ENCODE peak calls at places on chromosomes 7 and 10, in six cellular contexts. X, D, A, P, N and C are unnamed samples.

GRCh38 chr7:138935438-138936079 is 45.6 kb downstream of the KIAA1549 start:
- DNase-seq in X (peak), D (peak), A (no peak), P (peak), N (peak), C (peak)

GRCh38 chr10:67772894-67773511 is 65.0 kb downstream of the DNAJC12 start:
- DNase-seq in X (no peak), D (no peak), A (no peak), P (no peak), N (no peak), C (no peak)

GRCh38 chr10:110547139-110547761 is 20.2 kb upstream of the SMC3 start:
- DNase-seq in X (no peak), D (no peak), A (no peak), P (no peak), N (peak), C (peak)

GRCh38 chr7:149776848-149777407 is 3.5 kb upstream of the ZNF467 start:
- DNase-seq in X (no peak), D (no peak), A (no peak), P (peak), N (no peak), C (no peak)

GRCh38 chr10:124994573-124995473 is 52.9 kb downstream of the ZRANB1 start:
- DNase-seq in X (no peak), D (no peak), A (no peak), P (peak), N (no peak), C (no peak)

GRCh38 chr10:99525897-99526296 is 6.8 kb upstream of the NKX2-3 start:
- DNase-seq in X (no peak), D (no peak), A (no peak), P (no peak), N (no peak), C (no peak)

GRCh38 chr10:43809211-43809930 is 160.7 kb upstream of the ZNF32 start:
- DNase-seq in X (peak), D (peak), A (no peak), P (no peak), N (no peak), C (peak)

GRCh38 chr10:106106114-106106513 is 1058.4 kb downstream of the SORCS1 start:
- DNase-seq in X (no peak), D (no peak), A (no peak), P (peak), N (peak), C (no peak)

GRCh38 chr7:74343281-74344127 is 54.3 kb downstream of the CLIP2 start:
- DNase-seq in X (no peak), D (peak), A (no peak), P (no peak), N (peak), C (peak)

GRCh38 chr10:129626801-129627434 is 159.9 kb downstream of the MGMT start:
- DNase-seq in X (no peak), D (no peak), A (no peak), P (no peak), N (no peak), C (no peak)

GRCh38 chr7:123154231-123154860 is 45.4 kb downstream of the SLC13A1 start:
- DNase-seq in X (peak), D (peak), A (peak), P (peak), N (peak), C (peak)

GRCh38 chr10:102675887-102676616 is 31.8 kb downstream of the TRIM8 start:
- DNase-seq in X (peak), D (peak), A (no peak), P (no peak), N (peak), C (peak)

GRCh38 chr7:17951745-17952254 is 11.5 kb upstream of the SNX13 start:
- DNase-seq in X (no peak), D (no peak), A (no peak), P (no peak), N (no peak), C (no peak)

GRCh38 chr7:155357573-155358041 is 59.9 kb downstream of the INSIG1 start:
- DNase-seq in X (no peak), D (peak), A (no peak), P (no peak), N (peak), C (peak)

GRCh38 chr10:117929321-117930067 is 117.2 kb downstream of the RAB11FIP2 start:
- DNase-seq in X (no peak), D (no peak), A (no peak), P (peak), N (no peak), C (no peak)

GRCh38 chr7:82699773-82700186 is 256.2 kb upstream of the CACNA2D1 start:
- DNase-seq in X (no peak), D (no peak), A (no peak), P (no peak), N (peak), C (peak)

GRCh38 chr10:72953687-72954086 is 919 bp downstream of the PLA2G12B start:
- DNase-seq in X (no peak), D (no peak), A (no peak), P (no peak), N (no peak), C (no peak)

GRCh38 chr10:68144709-68145108 is 35.4 kb downstream of the MYPN start:
- DNase-seq in X (peak), D (no peak), A (no peak), P (no peak), N (no peak), C (no peak)

GRCh38 chr10:84257343-84258020 is 12.6 kb downstream of the RGR start:
- DNase-seq in X (no peak), D (no peak), A (no peak), P (no peak), N (no peak), C (no peak)
- TF ChIP-seq CTCF in X (no peak), D (no peak), A (no peak), P (no peak), N (no peak), C (no peak)

DNA sequence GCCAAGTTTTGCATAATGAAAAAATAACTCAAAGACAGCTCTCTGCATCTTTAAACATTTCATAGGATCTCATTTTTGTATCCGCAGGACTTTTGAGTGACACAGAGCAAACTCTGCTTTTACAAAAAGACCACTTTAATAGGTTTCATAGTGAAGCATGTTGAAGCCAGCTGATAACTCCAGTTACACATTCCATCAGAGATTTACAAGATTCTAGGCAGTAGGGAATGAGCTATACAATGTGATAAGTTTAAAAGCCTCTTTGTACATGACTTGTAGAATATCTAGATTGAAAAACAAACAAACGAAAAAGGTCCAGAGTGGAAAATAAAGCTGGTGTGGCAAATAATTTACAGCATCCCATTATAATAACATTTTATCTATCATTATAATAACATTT is 2.2 kb downstream of the PRKG1 start:
- DNase-seq in X (no peak), D (no peak), A (no peak), P (no peak), N (no peak), C (no peak)
- H3K4me3 ChIP-seq in X (peak), D (no peak), A (peak), P (no peak), N (no peak), C (peak)

GRCh38 chr7:40833541-40834234 is 698.9 kb downstream of the SUGCT start:
- DNase-seq in X (no peak), D (no peak), A (no peak), P (no peak), N (peak), C (peak)
- TF ChIP-seq CTCF in X (peak), D (peak), A (no peak), P (no peak), N (no peak), C (peak)

GRCh38 chr7:93060025-93060424 is 57.8 kb downstream of the SAMD9 start:
- DNase-seq in X (no peak), D (no peak), A (no peak), P (no peak), N (no peak), C (no peak)

GRCh38 chr7:93060865-93061264 is 56.9 kb downstream of the SAMD9 start:
- DNase-seq in X (no peak), D (no peak), A (no peak), P (no peak), N (no peak), C (no peak)

GRCh38 chr7:93062599-93062998 is 55.2 kb downstream of the SAMD9 start:
- DNase-seq in X (no peak), D (no peak), A (no peak), P (no peak), N (no peak), C (no peak)
- H3K4me3 ChIP-seq in X (no peak), D (no peak), A (no peak), P (no peak), N (no peak), C (no peak)

DNA sequence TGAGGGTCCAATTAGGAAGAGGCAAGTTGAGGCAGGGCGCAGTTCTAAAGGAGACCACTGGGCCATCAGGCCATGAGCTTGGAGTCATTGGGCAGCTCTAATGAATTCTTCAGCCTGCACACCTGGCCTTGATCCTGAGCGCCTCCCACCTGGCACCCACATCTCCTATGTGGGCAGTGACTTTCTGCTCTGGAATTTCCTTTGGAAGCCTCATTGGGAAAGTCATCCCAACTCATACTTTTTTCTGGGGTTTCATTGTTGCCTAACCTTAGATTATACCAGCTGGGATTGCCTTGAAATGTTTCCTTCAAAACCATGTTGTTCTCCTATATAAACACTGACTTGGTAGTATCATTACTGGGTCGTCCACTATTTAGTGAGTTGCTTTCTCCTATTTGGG is 54.1 kb downstream of the PLPP4 start:
- DNase-seq in X (no peak), D (peak), A (no peak), P (no peak), N (peak), C (peak)
- TF ChIP-seq CTCF in X (no peak), D (peak), A (no peak), P (no peak), N (peak), C (peak)

GRCh38 chr10:74826142-74827044 is at the start of gene KAT6B:
- DNase-seq in X (peak), D (peak), A (peak), P (peak), N (peak), C (peak)

GRCh38 chr10:74824184-74825032 is 2.0 kb upstream of the KAT6B start:
- DNase-seq in X (no peak), D (no peak), A (no peak), P (peak), N (no peak), C (no peak)

GRCh38 chr10:74825371-74826141 is 844 bp upstream of the KAT6B start:
- DNase-seq in X (no peak), D (no peak), A (no peak), P (peak), N (no peak), C (no peak)

GRCh38 chr10:74823791-74824183 is 2.6 kb upstream of the KAT6B start:
- DNase-seq in X (no peak), D (no peak), A (no peak), P (no peak), N (no peak), C (no peak)

GRCh38 chr10:74825033-74825370 is 1.4 kb upstream of the KAT6B start:
- DNase-seq in X (no peak), D (no peak), A (peak), P (peak), N (no peak), C (no peak)
- H3K4me3 ChIP-seq in X (peak), D (peak), A (peak), P (peak), N (peak), C (peak)

GRCh38 chr10:113402602-113403001 is 150.3 kb upstream of the HABP2 start:
- DNase-seq in X (no peak), D (no peak), A (no peak), P (no peak), N (no peak), C (no peak)

GRCh38 chr10:113399051-113399450 is 153.8 kb upstream of the HABP2 start:
- DNase-seq in X (no peak), D (no peak), A (no peak), P (no peak), N (no peak), C (no peak)

DNA sequence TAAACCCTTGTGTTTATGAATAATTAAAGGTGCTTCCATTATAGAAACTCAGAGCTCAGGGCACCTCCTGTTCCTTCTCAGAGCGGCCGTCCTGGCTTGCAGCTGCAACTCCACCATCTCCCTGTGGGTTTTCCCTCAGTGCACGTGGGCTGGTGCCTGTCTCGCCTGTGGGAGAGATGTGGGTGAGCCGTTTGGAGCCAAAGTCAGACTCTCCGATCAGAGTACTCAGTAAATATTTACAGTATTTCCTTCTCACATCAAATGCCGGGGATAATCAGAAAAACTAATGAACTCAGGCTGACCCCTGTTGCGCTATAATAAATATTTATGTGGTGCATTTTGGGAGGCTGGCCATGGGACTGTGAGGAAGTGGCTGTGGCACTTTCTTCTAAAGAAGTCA is 155.8 kb upstream of the HABP2 start:
- DNase-seq in X (no peak), D (no peak), A (no peak), P (peak), N (no peak), C (no peak)
- TF ChIP-seq CTCF in X (no peak), D (no peak), A (no peak), P (no peak), N (no peak), C (no peak)

GRCh38 chr7:101093907-101094306 is 8.6 kb downstream of the TRIM56 start:
- DNase-seq in X (no peak), D (peak), A (no peak), P (no peak), N (peak), C (peak)

GRCh38 chr7:101096957-101097347 is 11.7 kb downstream of the TRIM56 start:
- DNase-seq in X (no peak), D (no peak), A (no peak), P (no peak), N (no peak), C (no peak)

GRCh38 chr7:101096331-101096956 is 11.2 kb downstream of the TRIM56 start:
- DNase-seq in X (no peak), D (no peak), A (no peak), P (no peak), N (no peak), C (no peak)

GRCh38 chr7:101094791-101095375 is 9.6 kb downstream of the TRIM56 start:
- DNase-seq in X (no peak), D (no peak), A (no peak), P (peak), N (peak), C (peak)

GRCh38 chr7:101094376-101094775 is 9.1 kb downstream of the TRIM56 start:
- DNase-seq in X (no peak), D (no peak), A (no peak), P (no peak), N (no peak), C (no peak)
- H3K4me3 ChIP-seq in X (no peak), D (no peak), A (no peak), P (no peak), N (no peak), C (no peak)